ENCODE peak calls at places on chromosomes 11 and 22, in five cellular contexts. I is SJSA1; D is HuH-7; S is stimulated activated CD4-positive, alpha-beta T cell treated with anti-CD3 and anti-CD28 coated beads, Interleukin-4, amount 100 ng/mL, for 24 hours; B is stimulated activated CD8-positive, alpha-beta memory T cell treated with anti-CD3 and anti-CD28 coated beads, Interleukin-12 subunit alpha, Interleukin-12 subunit beta, amount 100 ng/mL, for 4 hours. F is an unnamed sample.

GRCh38 chr11:56700242-56700918 is 1.5 kb downstream of the OR9G1 start:
- DNase-seq in I (no peak), S (no peak), D (no peak), B (no peak), F (no peak)

GRCh38 chr11:65918211-65919150 is at the start of gene C11orf68:
- DNase-seq in I (no peak), B (no peak), S (no peak), D (no peak), F (no peak)

GRCh38 chr11:17506942-17507341 is 30.3 kb upstream of the ABCC8 start:
- DNase-seq in S (no peak), I (no peak), D (no peak), B (no peak), F (no peak)

GRCh38 chr11:2178906-2179494 is 7.4 kb upstream of the TH start:
- DNase-seq in B (no peak), S (no peak), I (peak), D (no peak), F (peak)

GRCh38 chr11:95363710-95364109 is 132.7 kb upstream of the SESN3 start:
- DNase-seq in D (no peak), B (no peak), I (no peak), S (no peak), F (peak)

GRCh38 chr11:60777572-60777971 is 7.6 kb upstream of the MS4A10 start:
- DNase-seq in S (no peak), D (no peak), I (peak), B (no peak), F (no peak)

GRCh38 chr11:8584511-8584910 is 9.5 kb downstream of the STK33 start:
- DNase-seq in D (no peak), I (no peak), B (no peak), S (no peak), F (no peak)

GRCh38 chr11:70581991-70582885 is 183.9 kb downstream of the CTTN start:
- DNase-seq in D (no peak), S (no peak), I (no peak), B (no peak), F (no peak)

GRCh38 chr11:85809191-85809590 is 1.8 kb downstream of the SYTL2 start:
- DNase-seq in S (no peak), D (no peak), B (no peak), I (no peak), F (no peak)

GRCh38 chr11:18397921-18398320 is 3.6 kb downstream of the LDHA start:
- DNase-seq in B (no peak), I (no peak), S (no peak), D (no peak), F (no peak)

GRCh38 chr11:84396521-84396920 is 1110.4 kb upstream of the CCDC90B start:
- DNase-seq in D (no peak), I (no peak), S (no peak), B (no peak), F (no peak)

GRCh38 chr11:57491371-57492061 is 24.0 kb downstream of the SLC43A1 start:
- DNase-seq in I (no peak), D (peak), S (peak), B (peak), F (peak)

GRCh38 chr11:46333129-46333947 is 13.9 kb upstream of the DGKZ start:
- DNase-seq in B (no peak), D (no peak), S (peak), I (no peak), F (peak)

GRCh38 chr11:123434262-123434661 is 4.2 kb downstream of the GRAMD1B start:
- DNase-seq in I (no peak), S (peak), D (no peak), B (no peak), F (peak)

GRCh38 chr11:67195971-67196418 is 70.3 kb upstream of the GRK2 start:
- DNase-seq in I (no peak), S (no peak), B (no peak), D (peak), F (no peak)

GRCh38 chr11:62933285-62933684 is 12.1 kb upstream of the CHRM1 start:
- DNase-seq in I (no peak), S (no peak), D (no peak), B (no peak), F (no peak)

GRCh38 chr11:67393990-67394389 is 2.2 kb downstream of the RAD9A start:
- DNase-seq in S (no peak), B (no peak), D (no peak), I (no peak), F (no peak)

GRCh38 chr11:69233761-69234136 is 60.2 kb upstream of the MYEOV start:
- DNase-seq in D (no peak), I (peak), B (no peak), S (no peak), F (no peak)

GRCh38 chr11:94681140-94681539 is 87.0 kb upstream of the AMOTL1 start:
- DNase-seq in D (no peak), B (no peak), I (no peak), S (no peak), F (no peak)

GRCh38 chr11:32154275-32154674 is 63.4 kb downstream of the RCN1 start:
- DNase-seq in S (no peak), B (no peak), D (no peak), I (no peak), F (no peak)

GRCh38 chr11:64713781-64714363 is 9.1 kb downstream of the NRXN2 start:
- DNase-seq in I (peak), S (no peak), D (no peak), B (no peak), F (no peak)

GRCh38 chr11:9219572-9219971 is 45.6 kb downstream of the DENND5A start:
- DNase-seq in D (no peak), S (no peak), I (no peak), B (no peak), F (no peak)

GRCh38 chr11:134098566-134099184 is 29.8 kb downstream of the JAM3 start:
- DNase-seq in I (no peak), B (no peak), S (no peak), D (no peak), F (peak)

GRCh38 chr11:14315130-14315529 is 43.9 kb downstream of the RRAS2 start:
- DNase-seq in B (no peak), S (no peak), D (no peak), I (no peak), F (no peak)

GRCh38 chr22:36017661-36018091 is 10.9 kb downstream of the RBFOX2 start:
- DNase-seq in I (no peak), S (no peak), D (no peak), B (no peak), F (no peak)

GRCh38 chr22:30609260-30610185 is 2.5 kb downstream of the TCN2 start:
- DNase-seq in S (peak), D (no peak), B (no peak), I (peak), F (peak)

GRCh38 chr11:115439385-115439784 is 64.8 kb downstream of the CADM1 start:
- DNase-seq in B (no peak), S (no peak), D (no peak), I (no peak), F (no peak)

GRCh38 chr11:97702948-97703347 is 1313.1 kb downstream of the JRKL start:
- DNase-seq in D (no peak), B (no peak), I (no peak), S (no peak), F (no peak)

GRCh38 chr22:49137216-49137840 is 690.3 kb downstream of the BRD1 start:
- DNase-seq in I (no peak), B (no peak), D (no peak), S (no peak), F (no peak)

GRCh38 chr22:44357962-44358553 is 45.3 kb upstream of the SHISAL1 start:
- DNase-seq in I (no peak), D (no peak), B (no peak), S (no peak), F (no peak)

GRCh38 chr11:62535802-62536201 is 10.8 kb downstream of the AHNAK start:
- DNase-seq in D (no peak), S (no peak), I (peak), B (no peak), F (no peak)

F was measured in Caco-2.